ENCODE peak calls at places on chromosome 10, in five cellular contexts. One of them, this sample, is unnamed.

GRCh38 chr10:19302117-19302516 is 253.5 kb downstream of the MALRD1 start:
- DNase-seq in H1: no peak
- DNase-seq in heart right ventricle: no peak
- DNase-seq in fibroblast of lung: peak
- DNase-seq in ovary: no peak
- DNase-seq in this sample: no peak

GRCh38 chr10:4359003-4359402 is 467.0 kb upstream of the AKR1E2 start:
- DNase-seq in H1: no peak
- DNase-seq in fibroblast of lung: peak
- DNase-seq in heart right ventricle: no peak
- DNase-seq in ovary: no peak
- DNase-seq in this sample: no peak

GRCh38 chr10:114044251-114045070 is 795 bp downstream of the ADRB1 start:
- DNase-seq in heart right ventricle: no peak
- DNase-seq in fibroblast of lung: no peak
- DNase-seq in H1: peak
- DNase-seq in ovary: no peak
- DNase-seq in this sample: no peak

GRCh38 chr10:112832361-112832878 is 117.6 kb upstream of the TCF7L2 start:
- DNase-seq in heart right ventricle: no peak
- DNase-seq in H1: peak
- DNase-seq in ovary: no peak
- DNase-seq in fibroblast of lung: no peak
- DNase-seq in this sample: no peak

GRCh38 chr10:36602374-36602773 is 523.0 kb upstream of the ANKRD30A start:
- DNase-seq in heart right ventricle: no peak
- DNase-seq in fibroblast of lung: peak
- DNase-seq in ovary: no peak
- DNase-seq in H1: no peak
- DNase-seq in this sample: no peak

GRCh38 chr10:34655286-34656170 is 159.6 kb downstream of the PARD3 start:
- DNase-seq in H1: peak
- DNase-seq in fibroblast of lung: peak
- DNase-seq in ovary: peak
- DNase-seq in heart right ventricle: peak
- DNase-seq in this sample: peak

GRCh38 chr10:24700911-24701310 is 22.8 kb downstream of the ARHGAP21 start:
- DNase-seq in fibroblast of lung: no peak
- DNase-seq in H1: no peak
- DNase-seq in ovary: no peak
- DNase-seq in heart right ventricle: no peak
- DNase-seq in this sample: no peak

GRCh38 chr10:73494213-73494612 is 1.6 kb downstream of the PPP3CB start:
- DNase-seq in heart right ventricle: no peak
- DNase-seq in H1: no peak
- DNase-seq in fibroblast of lung: no peak
- DNase-seq in ovary: no peak
- DNase-seq in this sample: no peak

GRCh38 chr10:103605359-103606156 is 112.1 kb downstream of the NEURL1 start:
- DNase-seq in heart right ventricle: peak
- DNase-seq in fibroblast of lung: peak
- DNase-seq in H1: peak
- DNase-seq in ovary: peak
- DNase-seq in this sample: peak

DNA sequence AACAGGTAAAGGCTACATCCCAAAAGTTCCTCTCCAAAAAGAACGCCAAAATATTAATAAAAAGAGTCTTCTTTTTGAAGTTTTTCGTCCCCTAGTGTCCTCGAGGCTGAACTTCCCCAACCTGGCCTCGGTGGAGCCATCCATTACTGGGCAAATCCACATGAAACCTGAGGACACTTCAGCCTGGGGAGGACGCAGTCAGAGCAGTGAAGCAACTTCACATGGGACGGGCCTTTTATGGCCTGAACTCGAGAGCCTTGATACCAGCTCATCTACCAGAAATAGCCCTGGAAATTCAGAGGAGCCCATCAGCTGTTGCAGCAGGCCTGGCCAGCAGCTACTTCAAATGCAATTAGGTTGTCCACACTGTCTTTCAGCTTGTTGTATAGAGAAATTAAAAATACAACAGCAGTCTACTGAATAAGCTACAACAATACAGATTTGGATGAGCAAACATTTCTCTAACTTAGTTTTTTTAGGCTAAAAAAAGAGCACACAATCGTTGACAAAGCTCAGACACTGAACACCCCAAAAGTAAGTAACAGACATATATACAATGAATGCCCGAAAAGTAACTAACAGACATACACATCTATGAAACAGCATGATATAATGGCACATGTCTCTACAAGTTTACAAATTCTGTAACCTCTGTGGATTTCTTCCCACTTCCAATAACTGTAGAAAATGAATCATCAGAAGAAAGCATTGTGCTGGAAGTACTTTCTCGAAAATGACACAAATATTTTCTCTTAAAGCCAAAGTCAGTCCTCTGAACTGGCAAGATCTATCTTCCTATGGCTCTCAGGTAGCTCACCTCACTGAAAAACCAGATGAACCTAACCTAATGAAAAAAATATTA is at the start of gene SVIL:
- DNase-seq in heart right ventricle: peak
- DNase-seq in fibroblast of lung: peak
- DNase-seq in ovary: peak
- DNase-seq in H1: no peak
- DNase-seq in this sample: no peak
- H3K4me3 ChIP-seq in heart right ventricle: peak
- H3K4me3 ChIP-seq in fibroblast of lung: no peak
- H3K4me3 ChIP-seq in ovary: peak
- H3K4me3 ChIP-seq in H1: no peak
- H3K4me3 ChIP-seq in this sample: no peak

GRCh38 chr10:78397796-78398195 is 364.1 kb downstream of the RPS24 start:
- DNase-seq in heart right ventricle: no peak
- DNase-seq in H1: no peak
- DNase-seq in fibroblast of lung: no peak
- DNase-seq in ovary: no peak
- DNase-seq in this sample: no peak
- TF ChIP-seq CTCF in heart right ventricle: no peak
- TF ChIP-seq CTCF in H1: no peak
- TF ChIP-seq CTCF in fibroblast of lung: no peak
- TF ChIP-seq CTCF in ovary: no peak
- TF ChIP-seq CTCF in this sample: no peak

DNA sequence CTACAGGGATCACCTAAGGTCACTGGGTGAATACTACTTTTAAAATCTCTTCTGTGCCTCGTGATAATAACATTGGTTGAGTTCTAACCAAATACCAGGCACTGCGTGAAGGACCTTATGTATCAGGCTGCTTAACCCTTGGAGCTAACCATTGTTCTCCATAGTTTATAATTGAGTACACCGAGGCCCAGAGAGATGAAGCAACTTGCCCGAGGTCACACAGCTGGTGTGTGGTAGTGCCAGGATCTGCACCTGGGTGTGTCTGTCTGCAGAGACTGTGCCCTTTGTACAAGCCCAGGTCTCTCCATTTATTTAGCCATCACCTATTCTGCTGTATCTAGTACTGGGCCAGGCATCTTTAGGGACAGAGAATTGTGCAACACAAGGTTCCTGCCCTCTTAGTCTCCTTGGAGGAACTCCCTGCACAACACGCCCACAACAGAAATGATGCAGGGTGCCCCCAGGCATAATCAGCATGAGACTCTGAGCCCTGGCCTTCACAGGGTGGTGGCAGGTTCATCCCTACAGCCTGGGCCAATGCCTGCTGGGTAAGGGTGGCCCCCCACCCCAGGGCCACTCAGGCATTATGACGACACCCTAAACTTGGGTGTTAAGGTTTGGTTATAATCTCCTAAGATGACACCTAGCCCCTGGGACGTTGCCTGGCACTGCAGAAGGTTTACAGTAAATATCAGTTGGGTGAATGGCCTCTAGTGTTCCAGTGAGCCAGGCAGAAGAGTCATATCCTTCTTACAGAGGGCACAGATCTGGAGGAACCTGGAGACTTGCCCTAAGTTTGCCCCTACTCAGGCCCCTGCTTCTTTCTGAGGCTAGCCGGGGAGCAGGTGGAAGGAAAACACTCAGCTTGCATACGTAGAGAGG is 31.6 kb downstream of the UNC5B start:
- DNase-seq in ovary: peak
- DNase-seq in H1: no peak
- DNase-seq in fibroblast of lung: peak
- DNase-seq in heart right ventricle: no peak
- DNase-seq in this sample: no peak
- H3K4me3 ChIP-seq in ovary: peak
- H3K4me3 ChIP-seq in H1: no peak
- H3K4me3 ChIP-seq in fibroblast of lung: no peak
- H3K4me3 ChIP-seq in heart right ventricle: peak
- H3K4me3 ChIP-seq in this sample: no peak

GRCh38 chr10:49761789-49762565 is at the start of gene OGDHL:
- DNase-seq in H1: peak
- DNase-seq in fibroblast of lung: peak
- DNase-seq in ovary: peak
- DNase-seq in heart right ventricle: peak
- DNase-seq in this sample: peak
- TF ChIP-seq CTCF in H1: no peak
- TF ChIP-seq CTCF in fibroblast of lung: no peak
- TF ChIP-seq CTCF in ovary: no peak
- TF ChIP-seq CTCF in heart right ventricle: no peak
- TF ChIP-seq CTCF in this sample: no peak

DNA sequence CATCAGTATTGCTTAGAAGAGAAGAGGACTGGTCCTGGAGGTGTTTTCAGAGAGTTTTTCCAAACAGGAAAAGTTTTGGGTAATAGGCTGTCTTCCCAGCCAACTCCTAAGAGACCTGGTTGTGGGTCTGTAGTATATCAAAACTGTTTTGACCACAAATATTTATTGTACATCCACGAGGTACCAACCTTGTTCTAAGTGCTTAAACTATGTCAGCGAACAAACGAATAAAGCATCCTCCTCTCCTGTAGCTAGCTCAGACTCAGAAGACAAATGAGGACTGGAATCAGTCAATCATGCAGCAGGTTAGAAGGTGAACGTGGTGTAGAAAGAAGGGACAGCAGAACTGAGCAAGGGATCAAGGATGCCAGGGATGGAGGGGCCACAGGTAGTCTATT is 61.6 kb upstream of the MKI67 start:
- DNase-seq in H1: no peak
- DNase-seq in ovary: no peak
- DNase-seq in fibroblast of lung: no peak
- DNase-seq in heart right ventricle: no peak
- DNase-seq in this sample: no peak
- H3K4me3 ChIP-seq in H1: no peak
- H3K4me3 ChIP-seq in ovary: no peak
- H3K4me3 ChIP-seq in fibroblast of lung: no peak
- H3K4me3 ChIP-seq in heart right ventricle: no peak
- H3K4me3 ChIP-seq in this sample: no peak

GRCh38 chr10:104642311-104643022 is 1.4 kb downstream of the SORCS3 start:
- DNase-seq in heart right ventricle: peak
- DNase-seq in ovary: peak
- DNase-seq in H1: peak
- DNase-seq in fibroblast of lung: no peak
- DNase-seq in this sample: peak
- TF ChIP-seq CTCF in heart right ventricle: peak
- TF ChIP-seq CTCF in ovary: peak
- TF ChIP-seq CTCF in H1: peak
- TF ChIP-seq CTCF in fibroblast of lung: peak
- TF ChIP-seq CTCF in this sample: peak

This sample was measured in GM12865.